ENCODE peak calls at places on chromosomes 6 and 20, in six cellular contexts. V, Q, C, I, G and F are unnamed samples.

GRCh38 chr20:15986690-15987089 is 586.6 kb downstream of the KIF16B start:
- DNase-seq in C (no peak), V (no peak), G (no peak), I (no peak), Q (no peak), F (no peak)

GRCh38 chr20:825710-826421 is 7.6 kb upstream of the FAM110A start:
- DNase-seq in I (no peak), V (no peak), Q (no peak), C (no peak), G (no peak), F (no peak)

GRCh38 chr20:51447097-51447764 is 95.3 kb downstream of the NFATC2 start:
- DNase-seq in C (no peak), G (peak; percentile 54), Q (peak; percentile 28), V (no peak), I (peak; percentile 49), F (no peak)

GRCh38 chr20:12199703-12200102 is 282.0 kb downstream of the BTBD3 start:
- DNase-seq in C (no peak), V (no peak), I (no peak), Q (no peak), G (no peak), F (no peak)

GRCh38 chr6:107704377-107705013 is 119.6 kb downstream of the SCML4 start:
- DNase-seq in V (no peak), C (peak; percentile 51), I (peak; percentile 29), G (peak; percentile 7), Q (no peak), F (no peak)

GRCh38 chr6:168123165-168123911 is 44.3 kb upstream of the FRMD1 start:
- DNase-seq in C (no peak), V (no peak), G (no peak), I (no peak), Q (no peak), F (no peak)

GRCh38 chr6:142987490-142987889 is 42.5 kb upstream of the HIVEP2 start:
- DNase-seq in C (no peak), I (no peak), V (no peak), Q (no peak), G (no peak), F (no peak)

GRCh38 chr20:63381781-63382431 is 20.8 kb upstream of the CHRNA4 start:
- DNase-seq in Q (no peak), V (peak; percentile 75), G (peak; percentile 5), C (peak; percentile 76), I (no peak), F (peak; percentile 80)

GRCh38 chr20:4949833-4950178 is 51.5 kb downstream of the SLC23A2 start:
- DNase-seq in C (peak; percentile 8), G (peak; percentile 33), Q (peak; percentile 68), V (no peak), I (peak; percentile 30), F (peak; percentile 27)

GRCh38 chr6:24529985-24530384 is 35.2 kb downstream of the ALDH5A1 start:
- DNase-seq in G (no peak), I (no peak), V (no peak), Q (no peak), C (no peak), F (no peak)

GRCh38 chr20:50789968-50790650 is 4.8 kb upstream of the BCAS4 start:
- DNase-seq in C (no peak), Q (no peak), G (no peak), I (no peak), V (no peak), F (no peak)

GRCh38 chr6:154223296-154223695 is 133.3 kb downstream of the IPCEF1 start:
- DNase-seq in V (no peak), Q (no peak), C (no peak), I (no peak), G (no peak), F (no peak)

GRCh38 chr6:107827541-107827940 is 3.4 kb upstream of the SCML4 start:
- DNase-seq in C (no peak), V (no peak), G (no peak), Q (no peak), I (no peak), F (no peak)

GRCh38 chr20:56443654-56444540 is 24.5 kb upstream of the RTF2 start:
- DNase-seq in C (no peak), V (no peak), G (no peak), I (peak; percentile 29), Q (no peak), F (no peak)

GRCh38 chr6:135451617-135452190 is 45.8 kb downstream of the AHI1 start:
- DNase-seq in C (no peak), V (no peak), Q (no peak), I (peak; percentile 32), G (peak; percentile 15), F (no peak)

GRCh38 chr6:32475392-32476206 is 35.9 kb downstream of the HLA-DRA start:
- DNase-seq in V (no peak), I (no peak), Q (no peak), C (no peak), G (no peak), F (no peak)

GRCh38 chr6:64014581-64014980 is 379.0 kb downstream of the PHF3 start:
- DNase-seq in G (no peak), C (no peak), I (no peak), V (no peak), Q (no peak), F (no peak)

GRCh38 chr6:40611416-40611815 is 24.3 kb upstream of the LRFN2 start:
- DNase-seq in V (no peak), Q (no peak), G (no peak), C (no peak), I (no peak), F (no peak)

GRCh38 chr6:28353981-28354676 is 4.4 kb downstream of the ZKSCAN3 start:
- DNase-seq in V (no peak), I (no peak), C (peak; percentile 64), G (peak; percentile 78), Q (no peak), F (no peak)

GRCh38 chr6:170030284-170031095 is 260.4 kb downstream of the DLL1 start:
- DNase-seq in G (no peak), V (no peak), C (no peak), I (no peak), Q (no peak), F (no peak)

GRCh38 chr6:110233769-110234374 is 53.6 kb downstream of the CDC40 start:
- DNase-seq in I (no peak), Q (no peak), V (peak; percentile 23), C (no peak), G (no peak), F (peak; percentile 33)

DNA sequence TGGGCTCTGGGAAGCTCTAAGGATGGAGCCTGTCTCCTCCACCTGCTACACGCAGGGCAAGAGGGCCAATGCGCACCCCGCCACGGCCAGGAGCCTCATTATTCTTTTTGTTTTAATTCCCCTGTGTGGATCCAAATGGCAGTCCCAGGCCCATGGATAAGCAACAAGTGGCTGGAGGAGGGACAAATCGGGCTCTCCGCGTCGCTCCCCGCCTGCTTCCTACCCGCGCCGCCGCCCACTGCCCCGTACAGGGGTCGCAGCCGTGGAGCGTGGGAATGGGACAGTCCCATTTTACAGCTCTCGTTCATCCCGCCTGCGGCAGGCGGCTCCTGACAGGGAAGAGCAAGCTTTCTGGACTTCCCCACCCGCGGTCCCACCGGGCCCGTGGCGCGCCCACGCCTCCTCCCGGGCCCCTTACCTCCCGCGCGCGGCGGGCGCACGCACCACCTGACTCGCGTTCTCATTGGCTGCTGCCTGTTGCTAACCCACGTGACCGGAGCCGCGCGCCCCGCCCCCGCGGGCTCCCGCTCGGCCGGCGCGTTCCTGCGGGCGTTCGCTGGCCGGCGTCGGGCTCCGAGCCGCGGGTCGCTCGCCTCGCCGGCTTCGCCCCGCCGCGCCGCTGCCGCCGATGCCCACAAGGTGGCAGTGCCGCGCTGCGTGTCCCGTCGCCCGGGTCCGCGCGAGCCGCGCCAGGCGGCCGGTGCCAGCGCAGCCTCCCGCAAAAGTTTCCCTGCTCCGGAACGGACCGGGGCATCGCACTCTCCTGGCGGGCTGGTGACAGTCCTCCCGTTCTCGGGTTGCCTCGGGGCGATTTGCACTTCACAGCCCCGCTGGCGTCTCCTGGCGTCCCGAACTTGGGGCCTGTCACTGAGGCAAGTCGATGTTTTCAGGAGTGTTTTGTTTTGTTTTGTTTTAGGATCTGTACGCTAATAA is 93.4 kb downstream of the CD83 start:
- DNase-seq in G (peak; percentile 15), C (peak; percentile 97), Q (peak; percentile 93), I (peak; percentile 74), V (peak; percentile 92), F (peak; percentile 96)
- TF ChIP-seq POLR2AphosphoS5 in G (no peak), C (peak; percentile 29), Q (peak; percentile 67), I (no peak), V (no peak), F (peak; percentile 57)

DNA sequence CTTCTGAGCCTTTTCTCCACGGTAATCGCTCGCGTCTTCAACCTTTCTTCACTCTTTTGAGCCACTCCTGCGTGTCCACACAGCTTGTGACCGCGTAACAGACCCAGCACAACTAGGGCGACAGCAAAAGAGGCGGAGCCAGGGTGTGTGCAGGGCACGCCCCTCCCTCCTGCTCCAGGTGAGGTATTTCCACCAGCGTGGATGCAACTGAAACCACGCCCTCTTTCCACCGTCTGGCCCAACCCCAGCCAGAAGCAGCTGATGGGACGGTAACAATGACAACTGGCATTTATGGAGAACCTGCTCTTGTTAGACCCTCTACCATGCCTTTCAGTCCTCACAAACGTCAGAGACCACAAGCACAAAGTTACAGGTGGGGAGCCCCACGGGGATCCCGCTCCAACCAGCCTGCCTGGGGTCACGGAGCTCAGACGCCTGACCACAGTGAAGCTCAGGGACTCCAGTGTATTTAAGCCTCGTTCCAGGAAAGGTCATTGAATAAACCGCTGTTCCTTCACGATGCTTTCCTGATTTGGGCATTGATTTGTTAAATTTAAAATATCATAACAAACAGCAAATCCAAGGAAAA is 2.0 kb downstream of the PXDC1 start:
- DNase-seq in C (no peak), Q (peak; percentile 65), V (no peak), G (no peak), I (no peak), F (no peak)
- TF ChIP-seq POLR2AphosphoS5 in C (no peak), Q (peak; percentile 58), V (no peak), G (no peak), I (no peak), F (no peak)

GRCh38 chr20:61385731-61386130 is 133.7 kb downstream of the CDH4 start:
- DNase-seq in I (no peak), C (no peak), G (no peak), V (no peak), Q (no peak), F (no peak)
- TF ChIP-seq POLR2AphosphoS5 in I (no peak), C (no peak), G (no peak), V (no peak), Q (no peak), F (no peak)

GRCh38 chr20:54510546-54511129 is 35.2 kb downstream of the DOK5 start:
- DNase-seq in I (no peak), V (no peak), G (no peak), C (no peak), Q (no peak), F (no peak)

GRCh38 chr20:54515788-54516324 is 40.5 kb downstream of the DOK5 start:
- DNase-seq in V (no peak), I (no peak), G (no peak), C (no peak), Q (no peak), F (no peak)

GRCh38 chr20:54512694-54513093 is 37.3 kb downstream of the DOK5 start:
- DNase-seq in G (no peak), C (no peak), I (peak; percentile 31), V (no peak), Q (no peak), F (no peak)

DNA sequence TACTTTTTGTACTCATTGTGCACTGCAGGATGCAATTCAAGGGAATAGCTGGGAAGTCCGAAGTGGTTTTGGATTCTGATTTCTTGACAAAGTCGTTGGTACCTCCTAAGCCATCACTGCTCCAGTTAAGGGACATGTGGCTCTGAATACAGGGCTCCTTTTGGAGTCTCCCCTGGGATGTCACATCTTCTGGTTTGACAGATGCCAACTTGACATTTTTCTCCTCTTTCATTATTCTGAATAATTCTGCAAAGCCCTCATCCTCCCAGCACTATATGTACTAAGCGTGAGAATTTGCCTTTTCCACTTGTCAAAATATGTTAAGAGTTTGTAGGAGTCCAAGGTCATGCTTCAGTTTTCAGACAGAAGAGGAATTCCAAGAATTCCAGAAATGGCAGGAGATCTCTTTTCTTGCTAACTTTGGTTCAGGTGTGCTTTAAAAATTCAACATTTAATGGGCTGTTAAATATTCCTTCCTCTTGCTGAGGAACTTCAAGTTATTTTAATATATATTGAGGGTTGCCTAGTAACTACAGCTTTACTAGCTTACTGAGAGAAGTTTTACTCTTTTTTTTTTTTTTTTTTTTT is 38.7 kb downstream of the DOK5 start:
- DNase-seq in C (no peak), V (no peak), I (peak; percentile 34), Q (no peak), G (no peak), F (no peak)
- TF ChIP-seq POLR2AphosphoS5 in C (no peak), V (no peak), I (no peak), Q (no peak), G (no peak), F (no peak)